ENCODE peak calls at places on chromosomes 13 and 19, in six cellular contexts. L, E, H, T, W and K are unnamed samples.

GRCh38 chr13:63438951-63439350 is 2023.3 kb upstream of the PCDH20 start:
- DNase-seq in L (no peak), E (no peak), H (no peak), T (no peak), W (no peak), K (no peak)

GRCh38 chr19:31344403-31344802 is 4.8 kb downstream of the TSHZ3 start:
- DNase-seq in L (no peak), E (no peak), H (no peak), T (no peak), W (no peak), K (no peak)

GRCh38 chr13:80921556-80921955 is 580.6 kb upstream of the SPRY2 start:
- DNase-seq in L (peak), E (no peak), H (no peak), T (no peak), W (no peak), K (no peak)

GRCh38 chr19:57068921-57069697 is 50.7 kb upstream of the USP29 start:
- DNase-seq in L (no peak), E (no peak), H (no peak), T (no peak), W (no peak), K (no peak)

GRCh38 chr13:75960538-75960994 is 324.4 kb downstream of the LMO7 start:
- DNase-seq in L (no peak), E (no peak), H (no peak), T (no peak), W (no peak), K (no peak)

GRCh38 chr13:54424344-54424743 is 1395.7 kb downstream of the OLFM4 start:
- DNase-seq in L (no peak), E (no peak), H (no peak), T (no peak), W (no peak), K (no peak)

GRCh38 chr19:12090807-12091206 is 26.3 kb downstream of the ZNF844 start:
- DNase-seq in L (peak), E (peak), H (no peak), T (peak), W (peak), K (peak)

GRCh38 chr19:7772752-7773291 is 9.8 kb downstream of the CLEC4M start:
- DNase-seq in L (no peak), E (no peak), H (no peak), T (no peak), W (no peak), K (peak)

GRCh38 chr13:113157206-113157928 is 1.1 kb upstream of the PROZ start:
- DNase-seq in L (no peak), E (no peak), H (no peak), T (no peak), W (no peak), K (no peak)

GRCh38 chr19:29273000-29273691 is 60.2 kb upstream of the UQCRFS1 start:
- DNase-seq in L (no peak), E (no peak), H (no peak), T (no peak), W (no peak), K (no peak)

GRCh38 chr13:25069236-25069635 is 26.7 kb upstream of the PABPC3 start:
- DNase-seq in L (no peak), E (no peak), H (no peak), T (no peak), W (no peak), K (no peak)

GRCh38 chr13:60267498-60268202 is 103.9 kb upstream of the DIAPH3 start:
- DNase-seq in L (no peak), E (peak), H (no peak), T (no peak), W (no peak), K (no peak)

GRCh38 chr13:84121456-84121855 is 239.2 kb upstream of the SLITRK1 start:
- DNase-seq in L (peak), E (no peak), H (no peak), T (peak), W (no peak), K (no peak)

GRCh38 chr19:5934779-5935472 is 20.9 kb downstream of the CAPS start:
- DNase-seq in L (peak), E (no peak), H (no peak), T (peak), W (no peak), K (no peak)

GRCh38 chr19:33705090-33705847 is 83.5 kb downstream of the CHST8 start:
- DNase-seq in L (no peak), E (no peak), H (no peak), T (no peak), W (no peak), K (no peak)

GRCh38 chr13:74406439-74406838 is 272.2 kb upstream of the KLF12 start:
- DNase-seq in L (no peak), E (no peak), H (no peak), T (no peak), W (no peak), K (no peak)

GRCh38 chr19:10612515-10613119 is 12.7 kb upstream of the SLC44A2 start:
- DNase-seq in L (no peak), E (no peak), H (no peak), T (no peak), W (no peak), K (no peak)

GRCh38 chr13:51625555-51626345 is 41.5 kb downstream of the WDFY2 start:
- DNase-seq in L (no peak), E (no peak), H (no peak), T (no peak), W (no peak), K (no peak)

GRCh38 chr13:101231751-101232428 is 184.4 kb downstream of the NALCN start:
- DNase-seq in L (peak), E (no peak), H (no peak), T (peak), W (peak), K (no peak)

GRCh38 chr13:98975822-98976261 is 2.0 kb downstream of the DOCK9 start:
- DNase-seq in L (no peak), E (no peak), H (peak), T (no peak), W (no peak), K (no peak)

GRCh38 chr19:10718205-10719196 is 622 bp downstream of the DNM2 start:
- DNase-seq in L (no peak), E (peak), H (peak), T (no peak), W (peak), K (no peak)

GRCh38 chr19:35629332-35629633 is 447 bp downstream of the RBM42 start:
- DNase-seq in L (no peak), E (no peak), H (no peak), T (no peak), W (no peak), K (no peak)

GRCh38 chr19:31054430-31054829 is 294.8 kb downstream of the TSHZ3 start:
- DNase-seq in L (peak), E (no peak), H (peak), T (peak), W (no peak), K (no peak)

GRCh38 chr13:54536112-54536511 is 1507.5 kb downstream of the OLFM4 start:
- DNase-seq in L (no peak), E (no peak), H (no peak), T (no peak), W (no peak), K (no peak)

GRCh38 chr13:45500492-45501174 is 35.9 kb downstream of the COG3 start:
- DNase-seq in L (peak), E (no peak), H (no peak), T (peak), W (no peak), K (peak)

GRCh38 chr13:45496942-45497341 is 32.2 kb downstream of the COG3 start:
- DNase-seq in L (no peak), E (no peak), H (no peak), T (no peak), W (no peak), K (no peak)

GRCh38 chr13:45506811-45507210 is 42.1 kb downstream of the COG3 start:
- DNase-seq in L (no peak), E (no peak), H (no peak), T (no peak), W (no peak), K (no peak)

GRCh38 chr13:45503658-45504057 is 38.9 kb downstream of the COG3 start:
- DNase-seq in L (no peak), E (no peak), H (no peak), T (no peak), W (no peak), K (no peak)

GRCh38 chr13:45501175-45501526 is 36.4 kb downstream of the COG3 start:
- DNase-seq in L (no peak), E (no peak), H (no peak), T (no peak), W (no peak), K (no peak)
- TF ChIP-seq CTCF in L (peak), E (no peak), H (no peak), T (no peak), W (no peak), K (no peak)

DNA sequence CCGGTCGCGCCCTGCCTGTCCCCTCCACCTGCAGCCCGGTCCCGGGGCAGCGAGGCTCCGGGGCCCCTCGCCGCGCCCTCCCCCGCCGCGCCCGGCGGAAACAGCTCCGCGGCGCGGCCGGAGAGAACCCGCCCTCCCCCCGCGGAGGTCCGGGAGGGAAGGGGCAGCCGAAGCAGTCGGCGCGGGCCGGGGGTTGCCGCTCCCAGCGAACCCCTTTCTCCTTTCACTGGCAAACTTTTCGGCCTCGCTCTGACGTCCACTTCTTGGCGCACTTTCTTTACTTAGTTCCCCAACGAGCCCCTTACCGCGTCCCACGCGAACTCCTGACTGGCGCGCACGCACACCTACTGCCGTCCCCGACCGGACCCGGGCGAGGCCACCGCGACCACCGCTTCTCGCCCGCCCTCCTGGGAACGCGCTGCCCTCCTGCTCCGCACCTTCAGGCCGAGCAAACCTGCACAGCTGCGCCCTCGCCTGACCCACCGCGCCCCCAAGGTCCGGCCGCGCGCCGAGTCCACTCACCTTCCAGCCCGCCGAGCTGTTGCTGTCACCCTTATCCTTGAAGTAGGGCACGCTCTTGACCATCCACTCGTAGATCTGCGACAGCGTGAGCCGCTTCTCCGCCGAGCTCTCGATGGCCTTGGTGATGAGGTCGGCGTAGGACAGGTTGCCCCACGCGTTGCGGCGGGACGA is 1.2 kb downstream of the FOXO1 start:
- DNase-seq in L (no peak), E (peak), H (peak), T (no peak), W (peak), K (no peak)
- TF ChIP-seq CTCF in L (no peak), E (no peak), H (no peak), T (no peak), W (no peak), K (peak)

GRCh38 chr19:15928321-15928720 is 6.0 kb downstream of the CYP4F11 start:
- DNase-seq in L (no peak), E (no peak), H (no peak), T (no peak), W (no peak), K (no peak)

GRCh38 chr19:15919243-15919642 is 15.1 kb downstream of the CYP4F11 start:
- DNase-seq in L (no peak), E (no peak), H (no peak), T (no peak), W (no peak), K (no peak)

GRCh38 chr19:15922021-15922420 is 12.3 kb downstream of the CYP4F11 start:
- DNase-seq in L (no peak), E (no peak), H (no peak), T (no peak), W (no peak), K (no peak)

GRCh38 chr19:15926484-15926883 is 7.8 kb downstream of the CYP4F11 start:
- DNase-seq in L (no peak), E (no peak), H (no peak), T (no peak), W (no peak), K (no peak)

GRCh38 chr19:15923702-15924101 is 10.6 kb downstream of the CYP4F11 start:
- DNase-seq in L (no peak), E (no peak), H (no peak), T (no peak), W (no peak), K (no peak)
- TF ChIP-seq CTCF in L (no peak), E (no peak), H (no peak), T (no peak), W (no peak), K (no peak)

GRCh38 chr13:103772576-103772975 is 706.4 kb upstream of the SLC10A2 start:
- DNase-seq in L (no peak), E (no peak), H (no peak), T (no peak), W (no peak), K (no peak)
- TF ChIP-seq CTCF in L (peak), E (peak), H (peak), T (no peak), W (no peak), K (no peak)

GRCh38 chr19:48715681-48716171 is 3.8 kb downstream of the MAMSTR start:
- DNase-seq in L (no peak), E (no peak), H (no peak), T (no peak), W (no peak), K (no peak)
- TF ChIP-seq CTCF in L (no peak), E (no peak), H (no peak), T (no peak), W (no peak), K (no peak)